ENCODE peak calls at places on chromosome 6, in four cellular contexts. Q is HCEC 1CT, L is transverse colon, F is GM13976. D is an unnamed sample.

GRCh38 chr6:52361347-52361944 is 505 bp upstream of the PAQR8 start:
- DNase-seq in F (peak), Q (no peak), L (peak), D (no peak)

GRCh38 chr6:139149383-139149782 is 14.5 kb downstream of the HECA start:
- DNase-seq in F (no peak), Q (no peak), L (no peak), D (no peak)

GRCh38 chr6:15254074-15254975 is 8.5 kb downstream of the JARID2 start:
- DNase-seq in L (no peak), F (no peak), Q (peak), D (no peak)

GRCh38 chr6:16948376-16948775 is 153.5 kb upstream of the STMND1 start:
- DNase-seq in Q (no peak), F (no peak), L (no peak), D (no peak)

GRCh38 chr6:44177691-44178423 is 19.2 kb downstream of the CAPN11 start:
- DNase-seq in L (peak), F (no peak), Q (peak), D (no peak)

GRCh38 chr6:34912715-34913464 is 23.8 kb downstream of the ANKS1A start:
- DNase-seq in L (no peak), F (peak), Q (peak), D (peak)

GRCh38 chr6:75467906-75468460 is 25.6 kb downstream of the FILIP1 start:
- DNase-seq in Q (no peak), L (no peak), F (no peak), D (no peak)

GRCh38 chr6:128499079-128499705 is 21.2 kb downstream of the PTPRK start:
- DNase-seq in Q (peak), L (no peak), F (no peak), D (no peak)

GRCh38 chr6:142659661-142660060 is 285.3 kb downstream of the HIVEP2 start:
- DNase-seq in Q (no peak), L (no peak), F (no peak), D (no peak)

GRCh38 chr6:90251295-90251992 is 45.2 kb downstream of the BACH2 start:
- DNase-seq in L (no peak), Q (no peak), F (peak), D (peak)

GRCh38 chr6:6494677-6495076 is 93.8 kb upstream of the LY86 start:
- DNase-seq in L (peak), Q (no peak), F (peak), D (peak)

GRCh38 chr6:118667988-118668387 is 16.6 kb upstream of the CEP85L start:
- DNase-seq in L (no peak), F (no peak), Q (peak), D (no peak)

GRCh38 chr6:15305496-15305895 is 59.6 kb downstream of the JARID2 start:
- DNase-seq in F (peak), Q (no peak), L (no peak), D (peak)

GRCh38 chr6:159761135-159761872 is 541 bp upstream of the ACAT2 start:
- DNase-seq in Q (peak), F (peak), L (peak), D (peak)

GRCh38 chr6:159126590-159126989 is 42.6 kb upstream of the FNDC1 start:
- DNase-seq in F (no peak), Q (no peak), L (no peak), D (no peak)

GRCh38 chr6:31462026-31462963 is 35.6 kb upstream of the MICB start:
- DNase-seq in Q (peak), L (no peak), F (no peak), D (no peak)

GRCh38 chr6:148407372-148407771 is 64.7 kb downstream of the SASH1 start:
- DNase-seq in F (no peak), Q (peak), L (no peak), D (no peak)

GRCh38 chr6:6712258-6712978 is 123.9 kb downstream of the LY86 start:
- DNase-seq in Q (peak), L (peak), F (peak), D (no peak)

GRCh38 chr6:46781478-46782378 is 11.5 kb upstream of the MEP1A start:
- DNase-seq in F (peak), L (peak), Q (peak), D (peak)

GRCh38 chr6:16639689-16640480 is 121.4 kb downstream of the ATXN1 start:
- DNase-seq in L (no peak), F (no peak), Q (peak), D (no peak)

GRCh38 chr6:1190361-1190760 is 121.5 kb upstream of the FOXQ1 start:
- DNase-seq in L (no peak), F (no peak), Q (peak), D (no peak)

D was measured in MM.1S.